ENCODE peak calls at places on chromosome 19, in eight cellular contexts. T, O, J, R, F, N, V and X are unnamed samples.

GRCh38 chr19:51407631-51408131 is 9.8 kb downstream of the SIGLEC10 start:
- DNase-seq in N (peak), R (no peak), J (no peak), V (peak), F (no peak), O (peak), T (peak), X (peak)

GRCh38 chr19:23957660-23958281 is 43.1 kb downstream of the ZNF726 start:
- DNase-seq in V (peak), R (no peak), O (no peak), F (no peak), J (no peak), N (peak), T (no peak), X (peak)

GRCh38 chr19:55519461-55520311 is 17.2 kb downstream of the SBK2 start:
- DNase-seq in F (no peak), T (peak), J (no peak), V (peak), N (peak), O (no peak), R (peak), X (peak)

GRCh38 chr19:49896863-49897621 is at the start of gene IL4I1:
- DNase-seq in R (no peak), O (no peak), T (no peak), J (peak), V (no peak), N (peak), F (no peak), X (no peak)

GRCh38 chr19:35509018-35509652 is 4.3 kb downstream of the DMKN start:
- DNase-seq in T (no peak), F (no peak), R (no peak), V (peak), J (peak), O (peak), N (no peak), X (no peak)

GRCh38 chr19:49210108-49210900 is 52.7 kb downstream of the TRPM4 start:
- DNase-seq in F (no peak), N (no peak), J (no peak), R (no peak), T (no peak), O (no peak), V (peak), X (peak)

GRCh38 chr19:49064768-49065611 is at the start of gene NTF4:
- DNase-seq in F (no peak), R (no peak), N (no peak), T (peak), J (no peak), V (no peak), O (peak), X (no peak)

GRCh38 chr19:52171321-52172169 is at the start of gene ZNF836:
- DNase-seq in V (peak), F (peak), T (peak), O (peak), R (peak), N (peak), J (peak), X (peak)

DNA sequence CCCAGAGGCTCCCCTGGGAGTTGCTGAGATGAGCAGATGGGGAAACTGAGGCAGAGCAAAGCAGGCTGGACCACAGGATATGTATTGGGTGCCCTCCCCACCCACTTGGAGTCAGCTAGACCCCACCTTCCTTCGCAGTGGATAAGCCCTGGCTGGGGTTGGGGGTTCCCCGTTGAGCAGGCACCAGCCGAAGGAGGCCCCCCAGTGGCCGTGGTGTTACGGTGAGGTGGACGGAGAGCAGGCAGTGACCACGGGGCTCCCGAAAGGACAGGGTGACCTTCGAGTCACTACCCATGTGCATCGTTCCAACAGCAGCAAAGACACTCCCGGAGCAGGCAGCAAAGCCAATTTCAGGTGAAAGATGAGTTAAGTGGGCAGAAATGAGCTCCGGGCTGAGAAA is 62.4 kb upstream of the ADGRE5 start:
- DNase-seq in R (no peak), V (peak), J (no peak), T (no peak), F (no peak), O (no peak), N (no peak), X (no peak)
- TF ChIP-seq CTCF in R (no peak), V (peak), J (peak), T (no peak), F (peak), O (no peak), N (peak), X (no peak)

GRCh38 chr19:2286402-2287140 is 4.6 kb upstream of the PEAK3 start:
- DNase-seq in O (no peak), R (no peak), N (no peak), T (no peak), V (no peak), F (no peak), J (no peak), X (no peak)
- H3K4me3 ChIP-seq in O (no peak), R (no peak), N (no peak), T (no peak), V (no peak), F (no peak), J (no peak), X (no peak)

GRCh38 chr19:22144394-22144793 is 52.4 kb downstream of the ZNF676 start:
- DNase-seq in R (no peak), N (peak), F (no peak), T (no peak), O (no peak), J (no peak), V (peak), X (peak)
- TF ChIP-seq CTCF in R (no peak), N (no peak), F (no peak), T (no peak), O (no peak), J (no peak), V (no peak), X (no peak)

GRCh38 chr19:39558623-39559117 is 18.7 kb upstream of the EID2 start:
- DNase-seq in O (no peak), R (no peak), F (no peak), N (no peak), V (no peak), T (no peak), J (no peak), X (no peak)
- H3K4me3 ChIP-seq in O (no peak), R (no peak), F (no peak), N (no peak), V (no peak), T (no peak), J (peak), X (no peak)

GRCh38 chr19:31356587-31357314 is 7.5 kb upstream of the TSHZ3 start:
- DNase-seq in T (no peak), N (no peak), O (no peak), F (no peak), R (no peak), J (no peak), V (no peak), X (no peak)
- TF ChIP-seq CTCF in T (no peak), N (peak), O (peak), F (peak), R (peak), J (no peak), V (peak), X (no peak)

DNA sequence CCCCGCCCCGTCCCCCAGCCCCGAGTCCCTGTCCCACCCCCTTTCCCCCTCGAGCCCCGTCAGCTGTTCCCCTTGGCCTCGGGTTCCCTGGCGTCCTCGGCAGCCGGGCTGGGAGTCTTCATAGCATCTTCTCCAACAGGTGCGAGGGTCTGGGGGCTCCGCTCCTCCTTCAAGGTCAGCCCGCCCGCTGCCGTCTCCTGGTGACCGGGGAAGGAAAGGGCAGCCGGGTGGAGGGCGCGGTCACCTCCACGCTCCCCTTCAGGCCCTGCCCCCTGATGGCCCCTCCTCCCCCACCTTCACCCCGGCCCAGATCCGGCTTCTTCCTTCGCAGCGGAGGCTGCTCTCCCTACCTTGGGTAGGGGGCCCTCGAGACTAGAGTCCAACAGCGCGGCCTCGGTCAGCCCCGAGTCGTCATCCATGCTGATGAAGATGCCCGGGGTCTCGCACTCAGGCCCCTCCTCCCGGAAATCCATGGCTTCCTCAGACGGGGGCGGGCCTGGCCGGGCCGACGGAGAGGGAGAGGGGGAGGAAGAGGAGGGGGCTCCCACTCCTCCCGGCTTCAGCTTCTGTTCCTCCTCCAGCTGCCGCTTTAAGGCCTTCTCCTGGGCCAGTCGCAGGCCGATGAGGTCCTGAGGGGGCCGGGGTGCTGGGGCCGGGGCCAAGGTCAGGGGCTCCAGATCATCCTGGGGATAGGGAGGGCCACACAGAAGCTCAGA is 551 bp upstream of the RSPH6A start:
- DNase-seq in R (no peak), J (no peak), N (no peak), V (no peak), O (no peak), T (no peak), F (no peak), X (no peak)
- H3K4me3 ChIP-seq in R (peak), J (no peak), N (no peak), V (peak), O (peak), T (no peak), F (peak), X (no peak)

GRCh38 chr19:33464010-33464732 is 57.4 kb downstream of the PEPD start:
- DNase-seq in F (no peak), T (no peak), J (no peak), R (no peak), V (no peak), O (no peak), N (no peak), X (no peak)

GRCh38 chr19:33465371-33465770 is 56.2 kb downstream of the PEPD start:
- DNase-seq in V (no peak), F (no peak), O (no peak), N (no peak), T (no peak), R (no peak), J (no peak), X (no peak)

GRCh38 chr19:33463194-33463593 is 58.4 kb downstream of the PEPD start:
- DNase-seq in F (no peak), J (no peak), O (no peak), T (no peak), N (no peak), R (no peak), V (no peak), X (no peak)

GRCh38 chr19:33465834-33466233 is 55.8 kb downstream of the PEPD start:
- DNase-seq in O (no peak), N (no peak), R (no peak), J (no peak), V (no peak), T (no peak), F (no peak), X (no peak)

GRCh38 chr19:33464733-33465115 is 56.9 kb downstream of the PEPD start:
- DNase-seq in R (no peak), N (no peak), J (no peak), O (no peak), F (no peak), V (no peak), T (no peak), X (no peak)
- TF ChIP-seq CTCF in R (no peak), N (no peak), J (no peak), O (no peak), F (no peak), V (no peak), T (no peak), X (no peak)